ENCODE peak calls at places on chromosomes 5 and 9, in eight cellular contexts. L, T, O, N, C, F, G and V are unnamed samples.
A peak's percentile ranks its signal among the peaks of the same experiment; 100 is the strongest.

GRCh38 chr5:32506251-32506661 is 61.7 kb upstream of the ZFR start:
- DNase-seq in L (no peak), F (no peak), O (no peak), G (no peak), T (no peak), C (no peak), N (no peak), V (no peak)

GRCh38 chr5:173858675-173859121 is 29.5 kb upstream of the CPEB4 start:
- DNase-seq in G (no peak), L (no peak), O (no peak), C (no peak), T (no peak), F (no peak), N (no peak), V (no peak)

GRCh38 chr9:14271078-14271673 is 42.8 kb downstream of the NFIB start:
- DNase-seq in L (no peak), G (peak; percentile 54), F (no peak), C (peak; percentile 94), O (peak; percentile 90), N (no peak), T (no peak), V (no peak)

GRCh38 chr5:31364881-31365636 is 166.8 kb downstream of the DROSHA start:
- DNase-seq in L (no peak), C (no peak), T (peak; percentile 79), F (no peak), G (no peak), O (peak; percentile 87), N (no peak), V (no peak)

GRCh38 chr5:57450991-57451876 is 31.4 kb downstream of the ACTBL2 start:
- DNase-seq in C (no peak), L (no peak), N (no peak), G (no peak), O (peak; percentile 96), T (peak; percentile 52), F (no peak), V (no peak)

GRCh38 chr9:91374939-91375338 is 13.2 kb upstream of the AUH start:
- DNase-seq in O (peak; percentile 89), T (peak; percentile 76), N (no peak), G (no peak), F (no peak), L (no peak), C (no peak), V (no peak)

GRCh38 chr9:93950619-93951601 is 4.2 kb downstream of the BARX1 start:
- DNase-seq in L (no peak), N (no peak), C (no peak), O (peak; percentile 11), G (peak; percentile 63), T (no peak), F (no peak), V (no peak)

GRCh38 chr9:87763286-87763685 is 37.4 kb downstream of the CTSL start:
- DNase-seq in C (no peak), O (no peak), G (no peak), F (no peak), L (no peak), T (no peak), N (no peak), V (no peak)

GRCh38 chr5:50967388-50968039 is 301.1 kb downstream of the PARP8 start:
- DNase-seq in T (no peak), N (no peak), L (peak; percentile 16), G (peak; percentile 30), O (no peak), F (no peak), C (no peak), V (peak; percentile 14)

GRCh38 chr5:37208883-37209808 is 40.0 kb downstream of the CPLANE1 start:
- DNase-seq in N (no peak), O (peak; percentile 29), T (no peak), L (no peak), F (no peak), G (no peak), C (peak; percentile 60), V (no peak)

GRCh38 chr5:123813937-123814624 is 302.1 kb downstream of the CSNK1G3 start:
- DNase-seq in T (peak; percentile 91), G (no peak), F (no peak), N (no peak), C (peak; percentile 23), O (peak; percentile 73), L (no peak), V (no peak)

GRCh38 chr5:69167488-69167845 is 517 bp downstream of the CCNB1 start:
- DNase-seq in F (no peak), C (no peak), G (no peak), L (no peak), O (no peak), T (no peak), N (no peak), V (peak; percentile 11)

GRCh38 chr5:177043114-177043513 is 20.6 kb downstream of the ZNF346 start:
- DNase-seq in G (no peak), N (no peak), L (no peak), C (no peak), O (no peak), F (no peak), T (no peak), V (no peak)

GRCh38 chr9:136231478-136232297 is 13.9 kb downstream of the QSOX2 start:
- DNase-seq in F (no peak), G (no peak), O (no peak), C (no peak), T (no peak), N (no peak), L (no peak), V (no peak)

GRCh38 chr5:135091286-135091685 is 57.3 kb upstream of the PITX1 start:
- DNase-seq in N (no peak), T (no peak), L (no peak), F (no peak), O (no peak), C (no peak), G (no peak), V (no peak)

GRCh38 chr5:87393331-87393730 is 19.4 kb downstream of the CCNH start:
- DNase-seq in C (no peak), L (no peak), N (no peak), T (peak; percentile 93), G (no peak), F (no peak), O (peak; percentile 92), V (no peak)

GRCh38 chr9:106487256-106487655 is 375.7 kb upstream of the ZNF462 start:
- DNase-seq in G (no peak), F (no peak), C (no peak), L (no peak), O (no peak), T (no peak), N (no peak), V (no peak)

GRCh38 chr9:34547960-34548603 is 25.3 kb upstream of the ENHO start:
- DNase-seq in N (no peak), G (peak; percentile 91), T (no peak), O (peak; percentile 35), F (no peak), L (peak; percentile 83), C (peak; percentile 93), V (peak; percentile 88)

GRCh38 chr5:105146867-105147266 is 1584.3 kb upstream of the NUDT12 start:
- DNase-seq in T (no peak), C (no peak), G (no peak), F (no peak), N (no peak), L (no peak), O (peak; percentile 6), V (no peak)

GRCh38 chr5:81755320-81755719 is 4.4 kb upstream of the SSBP2 start:
- DNase-seq in L (no peak), N (no peak), O (peak; percentile 94), F (no peak), G (peak; percentile 80), C (no peak), T (peak; percentile 69), V (no peak)

GRCh38 chr9:130825051-130825651 is 9.9 kb upstream of the ABL1 start:
- DNase-seq in T (no peak), O (peak; percentile 81), G (no peak), N (no peak), C (no peak), L (no peak), F (no peak), V (no peak)

DNA sequence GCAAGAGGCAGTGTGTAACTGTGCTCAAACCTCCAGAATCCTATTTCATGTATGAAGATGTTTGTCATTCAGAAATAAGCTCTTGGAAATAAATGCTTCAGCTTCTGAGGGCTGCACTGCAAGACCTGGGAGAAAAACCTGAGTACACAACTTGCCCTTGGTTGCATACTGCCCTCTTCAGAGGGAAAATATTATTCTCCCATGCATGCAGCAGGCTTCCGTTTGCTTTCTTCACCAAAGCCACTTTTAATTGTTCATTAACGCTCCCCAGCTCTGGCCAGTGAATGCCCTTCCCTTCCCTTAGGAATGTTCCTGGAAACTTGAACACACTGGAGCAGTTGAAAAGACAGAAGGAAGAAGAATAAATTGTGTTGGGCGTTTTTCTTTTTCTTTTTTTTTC is 2.5 kb upstream of the WHRN start:
- DNase-seq in F (no peak), G (no peak), L (no peak), C (no peak), T (peak; percentile 49), O (no peak), N (no peak), V (no peak)
- TF ChIP-seq CTCF in F (no peak), G (peak; percentile 49), L (no peak), C (peak; percentile 36), T (peak; percentile 64), O (peak; percentile 27), N (no peak), V (no peak)

GRCh38 chr9:116387934-116388714 is 234.5 kb downstream of the PAPPA start:
- DNase-seq in G (no peak), O (peak; percentile 8), N (no peak), L (no peak), C (no peak), T (no peak), F (no peak), V (peak; percentile 37)
- TF ChIP-seq CTCF in G (no peak), O (no peak), N (no peak), L (no peak), C (no peak), T (no peak), F (no peak), V (no peak)

GRCh38 chr5:66174338-66174737 is 30.2 kb downstream of the SREK1 start:
- DNase-seq in F (no peak), O (peak; percentile 25), G (no peak), C (no peak), T (no peak), N (no peak), L (no peak), V (no peak)
- TF ChIP-seq CTCF in F (no peak), O (peak; percentile 50), G (no peak), C (peak; percentile 50), T (peak; percentile 55), N (no peak), L (peak; percentile 62), V (no peak)

GRCh38 chr9:134024393-134024792 is 888 bp upstream of the BRD3OS start:
- DNase-seq in L (no peak), C (no peak), N (no peak), O (no peak), T (no peak), F (no peak), G (no peak), V (no peak)

GRCh38 chr9:134026981-134027380 is 1.7 kb downstream of the BRD3OS start:
- DNase-seq in F (no peak), C (no peak), N (no peak), T (no peak), O (no peak), G (no peak), L (no peak), V (no peak)

GRCh38 chr9:134024828-134025605 is at the start of gene BRD3OS:
- DNase-seq in N (peak; percentile 92), C (peak; percentile 99), O (peak; percentile 99), L (peak; percentile 89), F (peak; percentile 99), G (peak; percentile 98), T (peak; percentile 99), V (peak; percentile 92)

GRCh38 chr9:134026561-134026960 is 1.3 kb downstream of the BRD3OS start:
- DNase-seq in G (no peak), C (no peak), F (no peak), T (no peak), O (no peak), L (no peak), N (no peak), V (no peak)

GRCh38 chr9:134025606-134026541 is 593 bp downstream of the BRD3OS start:
- DNase-seq in L (peak; percentile 49), C (peak; percentile 59), G (peak; percentile 37), F (no peak), O (peak; percentile 42), T (no peak), N (no peak), V (peak; percentile 55)
- TF ChIP-seq CTCF in L (peak; percentile 48), C (peak; percentile 33), G (peak; percentile 3), F (no peak), O (peak; percentile 21), T (peak; percentile 34), N (no peak), V (peak; percentile 28)